ENCODE peak calls at places on chromosomes 12 and 14, in nine cellular contexts. C is tibial artery; B is left ventricle myocardium inferior; L is effector memory CD4-positive, alpha-beta T cell; H is tibial nerve; I is psoas muscle; S is fibroblast of lung; D is kidney; K is neuronal stem cell. V is an unnamed sample.

GRCh38 chr12:63276537-63277365 is 125.8 kb upstream of the AVPR1A start:
- DNase-seq in C (no peak), H (no peak), I (no peak), S (peak; percentile 12), K (peak; percentile 40), L (no peak), B (no peak), D (no peak), V (no peak)

GRCh38 chr14:93234798-93235197 is 27.7 kb downstream of the UBR7 start:
- DNase-seq in H (no peak), B (no peak), I (no peak), L (no peak), D (no peak), S (peak; percentile 50), K (no peak), C (no peak), V (no peak)

GRCh38 chr12:85363382-85364190 is 83.6 kb downstream of the ALX1 start:
- DNase-seq in H (no peak), K (no peak), L (no peak), B (no peak), I (no peak), D (no peak), C (no peak), S (no peak), V (no peak)

GRCh38 chr14:68713782-68714181 is 79.1 kb downstream of the ZFP36L1 start:
- DNase-seq in C (no peak), L (no peak), S (no peak), H (no peak), B (no peak), I (no peak), K (no peak), D (no peak), V (no peak)

GRCh38 chr12:69241444-69242092 is 2.2 kb downstream of the CPSF6 start:
- DNase-seq in L (no peak), I (no peak), C (no peak), B (no peak), H (no peak), K (no peak), S (peak; percentile 18), D (no peak), V (no peak)

GRCh38 chr14:33848706-33849454 is 102.0 kb downstream of the EGLN3 start:
- DNase-seq in S (peak; percentile 20), H (no peak), K (peak; percentile 85), B (peak; percentile 46), D (peak; percentile 65), I (peak; percentile 32), L (no peak), C (no peak), V (no peak)

GRCh38 chr12:122202017-122202416 is 1.5 kb upstream of the B3GNT4 start:
- DNase-seq in C (no peak), K (no peak), I (no peak), S (no peak), D (no peak), B (no peak), H (no peak), L (no peak), V (no peak)

GRCh38 chr12:58540480-58541299 is 379.6 kb downstream of the LRIG3 start:
- DNase-seq in B (peak; percentile 60), C (peak; percentile 67), S (peak; percentile 94), K (peak; percentile 74), L (no peak), I (peak; percentile 58), H (peak; percentile 30), D (peak; percentile 78), V (no peak)

GRCh38 chr12:114682920-114683708 is 861 bp downstream of the TBX3 start:
- DNase-seq in D (peak; percentile 64), C (no peak), I (peak; percentile 17), H (no peak), S (no peak), B (no peak), L (no peak), K (no peak), V (no peak)

GRCh38 chr14:101973356-101973755 is 9.0 kb downstream of the DYNC1H1 start:
- DNase-seq in C (no peak), B (no peak), L (no peak), K (no peak), H (no peak), I (no peak), S (no peak), D (no peak), V (no peak)
- H3K27ac ChIP-seq in C (peak overlapping the region; percentile 29), B (peak overlapping the region; percentile 83), L (no peak overlapping the region), K (no peak overlapping the region), H (peak overlapping the region; percentile 80), I (peak overlapping the region; percentile 84), S (peak overlapping the region; percentile 74), D (no peak overlapping the region), V (peak overlapping the region; percentile 65)

GRCh38 chr12:6158263-6158662 is 33.8 kb upstream of the VWF start:
- DNase-seq in S (no peak), C (no peak), I (no peak), D (no peak), H (no peak), B (no peak), K (no peak), L (no peak), V (no peak)
- H3K4me3 ChIP-seq in S (no peak overlapping the region), C (no peak overlapping the region), I (no peak overlapping the region), D (no peak overlapping the region), H (no peak overlapping the region), B (no peak overlapping the region), K (no peak overlapping the region), L (no peak overlapping the region), V (no peak overlapping the region)

GRCh38 chr12:67568055-67568454 is 80.5 kb upstream of the DYRK2 start:
- DNase-seq in C (no peak), D (no peak), S (no peak), B (no peak), L (no peak), H (no peak), I (no peak), K (no peak), V (no peak)

GRCh38 chr12:67558775-67559174 is 89.8 kb upstream of the DYRK2 start:
- DNase-seq in I (no peak), L (no peak), S (no peak), D (no peak), B (no peak), K (no peak), C (no peak), H (no peak), V (no peak)

GRCh38 chr12:67559751-67560150 is 88.8 kb upstream of the DYRK2 start:
- DNase-seq in D (no peak), H (no peak), S (no peak), K (no peak), C (no peak), I (no peak), L (no peak), B (no peak), V (no peak)

DNA sequence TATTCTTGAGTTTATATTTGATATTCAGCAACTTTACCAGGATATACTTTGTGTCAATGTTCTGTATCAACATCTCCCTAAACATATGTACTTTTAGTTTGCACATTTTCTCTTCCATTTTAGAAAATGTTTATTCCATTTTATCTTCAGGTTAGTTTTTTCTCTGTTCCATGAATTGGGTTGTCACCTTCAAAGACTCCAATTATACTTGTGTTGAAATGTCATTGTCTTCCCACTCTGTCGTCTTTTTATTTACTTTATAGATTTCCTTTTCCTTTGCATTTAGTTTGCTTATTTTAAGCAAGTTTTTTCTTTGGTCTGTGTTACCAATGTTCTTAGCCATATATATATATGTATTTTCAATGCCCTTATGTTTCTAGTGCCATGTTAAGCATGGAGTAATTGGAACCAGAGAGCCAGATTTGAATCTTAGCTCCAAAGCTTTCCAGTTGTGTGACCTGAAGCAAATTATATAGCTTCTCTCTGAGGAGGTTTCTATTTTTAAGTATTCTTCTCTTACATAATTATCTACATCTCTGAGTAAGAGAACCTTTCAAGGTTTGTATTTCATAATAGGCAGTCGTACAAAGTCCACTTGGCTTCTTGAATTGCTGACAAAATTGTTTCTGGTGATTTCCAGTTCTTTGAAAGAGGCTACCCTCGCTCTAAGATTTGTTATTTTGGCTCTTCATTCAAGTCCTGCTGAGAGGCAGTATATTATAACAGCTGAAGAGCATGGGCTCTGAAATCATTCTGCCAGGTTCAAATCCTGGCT is 85.8 kb upstream of the DYRK2 start:
- DNase-seq in C (no peak), K (no peak), D (no peak), L (no peak), B (no peak), I (no peak), S (no peak), H (no peak), V (no peak)
- H3K27ac ChIP-seq in C (no peak overlapping the region), K (no peak overlapping the region), D (no peak overlapping the region), L (no peak overlapping the region), B (no peak overlapping the region), I (no peak overlapping the region), S (no peak overlapping the region), H (no peak overlapping the region), V (no peak overlapping the region)

DNA sequence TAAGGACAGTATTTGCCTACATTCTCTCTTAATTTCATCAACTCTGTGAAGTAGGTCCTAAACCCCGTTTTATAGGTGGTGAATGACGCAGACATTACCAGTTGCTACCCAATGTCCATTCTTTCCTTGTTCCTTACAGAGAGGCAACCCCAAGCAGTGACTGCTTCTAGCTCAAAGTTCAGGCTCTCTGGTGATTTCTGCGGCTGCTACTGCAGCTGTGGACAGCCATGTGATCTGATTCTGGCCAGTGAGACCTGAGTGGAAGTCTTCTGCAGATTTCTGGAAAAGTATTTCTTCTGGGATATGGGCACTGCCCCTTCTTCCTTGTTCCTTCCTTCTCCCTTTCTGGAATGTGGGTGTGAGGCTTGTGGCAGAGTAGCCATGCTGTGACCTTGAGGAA is 82.9 kb downstream of the ARF6 start:
- DNase-seq in H (no peak), D (no peak), I (no peak), S (no peak), L (no peak), K (no peak), B (no peak), C (no peak), V (no peak)
- H3K4me3 ChIP-seq in H (no peak overlapping the region), D (no peak overlapping the region), I (no peak overlapping the region), S (no peak overlapping the region), L (no peak overlapping the region), K (no peak overlapping the region), B (no peak overlapping the region), C (no peak overlapping the region), V (no peak overlapping the region)

DNA sequence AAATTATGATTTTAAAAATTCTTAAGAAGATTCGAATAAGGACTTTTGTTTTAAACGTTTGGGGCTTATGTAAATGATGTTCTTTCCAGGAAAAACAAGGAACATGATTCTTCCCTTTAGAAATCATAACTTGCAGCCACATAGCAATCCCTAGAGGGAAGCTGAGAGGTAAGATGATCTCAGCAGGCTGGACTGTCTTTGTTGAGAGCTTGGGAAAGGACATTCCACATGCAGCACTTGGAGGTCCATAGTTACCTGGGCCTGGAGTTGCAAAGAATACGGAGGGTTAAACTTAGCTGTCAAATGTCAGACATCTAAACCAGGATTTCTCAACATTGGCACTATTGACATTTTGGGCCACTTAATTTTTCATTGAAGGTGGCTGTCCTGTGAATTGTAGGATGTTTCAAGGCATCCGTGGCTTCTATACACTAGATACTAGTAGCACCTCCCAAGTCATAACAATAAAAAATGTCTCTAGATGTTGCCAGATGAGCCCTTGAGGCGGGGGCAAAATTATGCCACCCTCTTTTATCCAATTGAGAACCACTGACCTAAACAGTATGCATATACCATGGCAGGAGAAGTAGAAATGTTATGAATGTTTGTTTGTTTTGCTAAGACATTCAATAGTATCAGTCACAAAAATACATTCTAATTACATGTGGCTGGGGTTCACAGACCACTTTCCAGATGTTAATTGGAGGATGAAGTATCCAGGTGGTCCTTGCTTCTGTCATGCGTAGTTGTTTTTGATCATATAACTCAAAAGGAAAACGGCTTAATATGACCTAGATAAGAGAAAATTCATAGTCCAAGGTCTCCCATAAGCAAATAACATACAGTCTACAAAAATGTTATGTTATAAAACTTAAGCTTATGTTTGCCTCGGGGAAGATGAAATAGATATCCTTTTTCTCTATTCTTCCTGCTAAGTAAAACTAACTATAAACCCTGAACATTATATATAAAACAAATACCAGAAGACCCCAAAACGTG is 30.5 kb downstream of the TTC6 start:
- DNase-seq in I (no peak), K (no peak), L (no peak), D (no peak), B (no peak), S (no peak), H (no peak), C (no peak), V (no peak)
- H3K27ac ChIP-seq in I (no peak overlapping the region), K (no peak overlapping the region), L (no peak overlapping the region), D (no peak overlapping the region), B (no peak overlapping the region), S (no peak overlapping the region), H (no peak overlapping the region), C (no peak overlapping the region), V (no peak overlapping the region)

V was measured in thoracic aorta.